ENCODE peak calls at places on chromosomes 1 and 21, in five cellular contexts. K, H, W, C and P are unnamed samples.
A peak's percentile ranks its signal among the peaks of the same experiment; 100 is the strongest.

GRCh38 chr1:225366552-225366951 is 61.3 kb downstream of the LBR start:
- DNase-seq in W (no peak), C (no peak), H (no peak), K (no peak), P (no peak)

GRCh38 chr1:108814343-108815125 is 42.4 kb downstream of the AKNAD1 start:
- DNase-seq in H (no peak), C (no peak), K (peak; percentile 34), W (no peak), P (no peak)

GRCh38 chr1:230493264-230493663 is 67.1 kb upstream of the PGBD5 start:
- DNase-seq in K (no peak), H (no peak), W (no peak), C (no peak), P (no peak)

GRCh38 chr1:150796374-150796773 is 11.7 kb downstream of the CTSK start:
- DNase-seq in W (no peak), H (no peak), C (no peak), K (no peak), P (no peak)

GRCh38 chr1:234643850-234644134 is 33.8 kb upstream of the IRF2BP2 start:
- DNase-seq in K (no peak), W (no peak), C (no peak), H (no peak), P (no peak)

GRCh38 chr1:6103854-6104530 is 58.3 kb downstream of the KCNAB2 start:
- DNase-seq in H (no peak), K (no peak), W (peak; percentile 64), C (no peak), P (no peak)

GRCh38 chr1:33182452-33182851 is 609 bp upstream of the TRIM62 start:
- DNase-seq in C (no peak), H (peak; percentile 48), W (no peak), K (peak; percentile 47), P (peak; percentile 26)

GRCh38 chr1:54158071-54158470 is 5.3 kb upstream of the CDCP2 start:
- DNase-seq in W (no peak), C (peak; percentile 44), H (no peak), K (peak; percentile 57), P (peak; percentile 72)

GRCh38 chr1:201648066-201648910 is 109.4 kb downstream of the NAV1 start:
- DNase-seq in H (peak; percentile 71), C (peak; percentile 47), W (peak; percentile 82), K (peak; percentile 84), P (peak; percentile 46)

GRCh38 chr1:27889506-27889905 is 17.2 kb downstream of the THEMIS2 start:
- DNase-seq in H (no peak), C (no peak), W (no peak), K (no peak), P (no peak)

GRCh38 chr1:27886353-27886679 is 14.0 kb downstream of the THEMIS2 start:
- DNase-seq in C (no peak), H (no peak), W (no peak), K (no peak), P (no peak)

GRCh38 chr1:27887215-27888035 is 15.1 kb downstream of the THEMIS2 start:
- DNase-seq in K (no peak), C (no peak), H (no peak), W (no peak), P (no peak)

GRCh38 chr1:27886744-27887143 is 14.4 kb downstream of the THEMIS2 start:
- DNase-seq in K (no peak), C (no peak), W (no peak), H (no peak), P (no peak)

DNA sequence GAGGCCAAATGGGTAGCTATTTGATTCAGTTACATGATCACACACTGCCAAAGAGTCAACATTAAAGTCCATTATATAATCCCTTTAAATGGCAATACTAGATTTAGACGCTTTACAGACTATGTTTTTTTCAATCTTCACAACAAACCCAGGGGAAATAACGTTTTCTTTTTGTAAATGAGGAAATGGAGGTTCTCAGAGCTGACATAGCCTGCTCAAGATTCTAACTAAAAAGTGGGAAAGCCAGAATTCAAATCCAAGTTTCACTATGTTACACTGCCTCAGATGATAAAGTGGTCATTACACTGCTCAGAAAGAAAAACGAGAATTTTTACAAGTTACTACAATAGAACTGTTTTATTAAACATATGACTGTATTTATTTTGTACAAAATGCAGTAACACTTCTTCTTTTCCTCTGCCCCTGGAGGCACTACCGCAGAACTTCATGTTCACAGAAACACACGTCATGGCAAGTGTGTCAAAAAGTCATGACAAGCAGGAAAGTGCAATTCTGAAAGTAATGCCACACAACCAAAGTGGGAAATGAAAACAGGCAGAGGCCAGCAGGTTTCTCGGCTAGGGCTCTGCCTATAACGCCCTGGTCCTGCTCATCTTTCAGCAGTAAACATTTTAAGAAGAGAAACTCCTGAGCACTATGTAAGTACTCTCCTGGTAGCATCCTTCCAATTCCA is 19.0 kb downstream of the THEMIS2 start:
- DNase-seq in C (no peak), W (no peak), H (no peak), K (no peak), P (peak; percentile 68)
- H3K27ac ChIP-seq in C (peak overlapping the region; percentile 52), W (no peak overlapping the region), H (no peak overlapping the region), K (no peak overlapping the region), P (no peak overlapping the region)

GRCh38 chr1:66535853-66536252 is 1.9 kb downstream of the SGIP1 start:
- DNase-seq in H (no peak), W (no peak), K (no peak), C (no peak), P (no peak)
- H3K27ac ChIP-seq in H (no peak overlapping the region), W (no peak overlapping the region), K (no peak overlapping the region), C (no peak overlapping the region), P (no peak overlapping the region)

GRCh38 chr1:11134352-11135266 is 34.9 kb upstream of the EXOSC10 start:
- DNase-seq in W (no peak), C (no peak), K (peak; percentile 47), H (no peak), P (no peak)
- H3K27ac ChIP-seq in W (no peak overlapping the region), C (no peak overlapping the region), K (no peak overlapping the region), H (no peak overlapping the region), P (no peak overlapping the region)

GRCh38 chr1:215601276-215601675 is 34.2 kb downstream of the KCTD3 start:
- DNase-seq in W (no peak), K (no peak), C (no peak), H (no peak), P (no peak)

GRCh38 chr1:215600258-215600792 is 33.2 kb downstream of the KCTD3 start:
- DNase-seq in C (no peak), K (no peak), H (no peak), W (no peak), P (no peak)

GRCh38 chr1:215600867-215601266 is 33.8 kb downstream of the KCTD3 start:
- DNase-seq in H (no peak), C (no peak), W (no peak), K (no peak), P (no peak)

GRCh38 chr1:215597961-215598360 is 30.9 kb downstream of the KCTD3 start:
- DNase-seq in K (no peak), H (no peak), W (no peak), C (no peak), P (no peak)

DNA sequence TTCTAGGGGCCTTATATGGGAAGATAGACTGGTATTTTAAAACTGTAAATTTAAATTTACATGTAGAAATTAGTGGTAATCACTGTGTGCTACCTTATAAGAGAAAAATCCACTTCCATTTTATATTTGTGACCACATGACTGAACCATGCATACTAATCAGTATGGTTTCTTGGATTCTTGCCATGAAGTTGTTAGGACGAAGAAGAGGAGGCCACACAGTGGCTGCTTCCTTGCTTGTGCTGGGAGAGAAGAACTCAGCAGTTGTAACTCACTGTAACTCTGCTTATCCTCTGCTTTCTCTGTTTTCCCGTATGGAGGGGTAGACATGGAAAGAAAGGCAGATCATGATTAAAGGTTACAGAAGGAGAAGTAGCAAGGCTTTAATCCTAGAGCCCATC is 32.3 kb downstream of the KCTD3 start:
- DNase-seq in C (no peak), H (no peak), K (peak; percentile 40), W (no peak), P (no peak)
- H3K27ac ChIP-seq in C (no peak overlapping the region), H (no peak overlapping the region), K (no peak overlapping the region), W (no peak overlapping the region), P (no peak overlapping the region)

GRCh38 chr1:31592132-31592531 is 15.8 kb downstream of the TINAGL1 start:
- DNase-seq in K (no peak), C (no peak), W (no peak), H (no peak), P (no peak)
- H3K27ac ChIP-seq in K (no peak overlapping the region), C (peak overlapping the region; percentile 57), W (no peak overlapping the region), H (no peak overlapping the region), P (no peak overlapping the region)

GRCh38 chr1:23177438-23178380 is 9.1 kb upstream of the LUZP1 start:
- DNase-seq in K (peak; percentile 92), C (peak; percentile 64), W (peak; percentile 93), H (peak; percentile 85), P (peak; percentile 70)

GRCh38 chr1:23178931-23179330 is 10.3 kb upstream of the LUZP1 start:
- DNase-seq in H (no peak), K (peak; percentile 60), C (no peak), W (no peak), P (no peak)

GRCh38 chr1:23174383-23175110 is 5.9 kb upstream of the LUZP1 start:
- DNase-seq in K (no peak), H (no peak), C (no peak), W (no peak), P (no peak)

GRCh38 chr1:23178414-23178813 is 9.8 kb upstream of the LUZP1 start:
- DNase-seq in W (no peak), K (peak; percentile 17), H (no peak), C (no peak), P (no peak)

GRCh38 chr1:23177031-23177430 is 8.4 kb upstream of the LUZP1 start:
- DNase-seq in H (no peak), C (no peak), K (no peak), W (no peak), P (no peak)
- H3K27ac ChIP-seq in H (no peak overlapping the region), C (peak overlapping the region; percentile 91), K (peak overlapping the region; percentile 76), W (peak overlapping the region; percentile 92), P (peak overlapping the region; percentile 2)

GRCh38 chr21:41371698-41372030 is 9.8 kb downstream of the MX2 start:
- DNase-seq in H (no peak), K (no peak), C (no peak), W (no peak), P (no peak)
- H3K27ac ChIP-seq in H (no peak overlapping the region), K (no peak overlapping the region), C (no peak overlapping the region), W (no peak overlapping the region), P (no peak overlapping the region)